ENCODE peak calls at places on chromosomes 12 and 14, in six cellular contexts. W is K562, O is HCT116, H is HepG2, S is GM12878, N is H1. Z is an unnamed sample.

GRCh38 chr12:4829161-4829792 is 80.4 kb upstream of the KCNA1 start:
- DNase-seq in W (no peak), O (no peak), H (no peak), S (peak), N (no peak), Z (no peak)

GRCh38 chr12:125292700-125293099 is 227.5 kb downstream of the AACS start:
- DNase-seq in W (peak), O (no peak), H (no peak), S (no peak), N (no peak), Z (no peak)

GRCh38 chr12:91620949-91621348 is 438.3 kb upstream of the DCN start:
- DNase-seq in W (no peak), O (no peak), H (no peak), S (no peak), N (no peak), Z (no peak)

GRCh38 chr12:46832084-46832704 is 6.4 kb upstream of the SLC38A4 start:
- DNase-seq in W (no peak), O (no peak), H (no peak), S (no peak), N (peak), Z (no peak)

GRCh38 chr12:114764516-114764915 is 80.5 kb upstream of the TBX3 start:
- DNase-seq in W (no peak), O (no peak), H (peak), S (no peak), N (no peak), Z (no peak)

GRCh38 chr12:114799574-114800487 is 115.9 kb upstream of the TBX3 start:
- DNase-seq in W (no peak), O (peak), H (peak), S (no peak), N (no peak), Z (no peak)

GRCh38 chr14:65098586-65098985 is 3.7 kb downstream of the MAX start:
- DNase-seq in W (no peak), O (no peak), H (no peak), S (peak), N (no peak), Z (no peak)

GRCh38 chr14:93113678-93114067 is 2.1 kb downstream of the ITPK1 start:
- DNase-seq in W (no peak), O (no peak), H (no peak), S (no peak), N (no peak), Z (no peak)

GRCh38 chr12:79143803-79144202 is 279.2 kb downstream of the SYT1 start:
- DNase-seq in W (no peak), O (no peak), H (no peak), S (no peak), N (no peak), Z (no peak)

GRCh38 chr12:117489671-117490070 is 128.2 kb upstream of the NOS1 start:
- DNase-seq in W (no peak), O (no peak), H (no peak), S (no peak), N (no peak), Z (no peak)

GRCh38 chr14:89748004-89748403 is 206.5 kb downstream of the EFCAB11 start:
- DNase-seq in W (no peak), O (no peak), H (no peak), S (no peak), N (no peak), Z (no peak)

GRCh38 chr14:92553456-92553855 is 39.9 kb downstream of the RIN3 start:
- DNase-seq in W (no peak), O (no peak), H (no peak), S (no peak), N (no peak), Z (no peak)

GRCh38 chr12:92898755-92899154 is 30.3 kb downstream of the EEA1 start:
- DNase-seq in W (no peak), O (no peak), H (no peak), S (no peak), N (no peak), Z (no peak)

GRCh38 chr14:103889313-103890051 is 38.8 kb upstream of the TDRD9 start:
- DNase-seq in W (peak), O (no peak), H (peak), S (no peak), N (no peak), Z (no peak)

GRCh38 chr12:104276192-104277131 is 27.1 kb upstream of the EID3 start:
- DNase-seq in W (no peak), O (no peak), H (no peak), S (no peak), N (no peak), Z (no peak)

GRCh38 chr14:87483651-87484260 is 509.2 kb downstream of the GALC start:
- DNase-seq in W (no peak), O (no peak), H (no peak), S (no peak), N (no peak), Z (no peak)

GRCh38 chr12:15350643-15351042 is 28.3 kb downstream of the PTPRO start:
- DNase-seq in W (no peak), O (no peak), H (no peak), S (no peak), N (no peak), Z (no peak)

GRCh38 chr14:65880507-65880906 is 468.0 kb downstream of the FUT8 start:
- DNase-seq in W (no peak), O (no peak), H (no peak), S (no peak), N (no peak), Z (no peak)

GRCh38 chr12:124259168-124260066 is 35.5 kb upstream of the RFLNA start:
- DNase-seq in W (peak), O (no peak), H (no peak), S (no peak), N (no peak), Z (no peak)

GRCh38 chr14:50658203-50658602 is 9.9 kb downstream of the SAV1 start:
- DNase-seq in W (no peak), O (no peak), H (no peak), S (no peak), N (no peak), Z (no peak)

GRCh38 chr12:26611598-26611997 is 221.4 kb downstream of the ITPR2 start:
- DNase-seq in W (no peak), O (no peak), H (no peak), S (no peak), N (no peak), Z (no peak)

GRCh38 chr14:89244720-89245119 is 172.3 kb downstream of the FOXN3 start:
- DNase-seq in W (no peak), O (no peak), H (no peak), S (no peak), N (no peak), Z (no peak)

GRCh38 chr14:93274055-93274806 is 58.6 kb downstream of the BTBD7 start:
- DNase-seq in W (no peak), O (no peak), H (no peak), S (no peak), N (no peak), Z (no peak)

GRCh38 chr12:110556705-110557104 is 26.4 kb downstream of the PPTC7 start:
- DNase-seq in W (no peak), O (no peak), H (no peak), S (no peak), N (no peak), Z (no peak)

GRCh38 chr14:91997492-91997891 is 42.4 kb downstream of the TRIP11 start:
- DNase-seq in W (peak), O (no peak), H (no peak), S (no peak), N (no peak), Z (no peak)

GRCh38 chr12:80829767-80830166 is 108.0 kb downstream of the LIN7A start:
- DNase-seq in W (no peak), O (no peak), H (no peak), S (no peak), N (no peak), Z (no peak)

GRCh38 chr12:72272731-72273498 is 745 bp downstream of the TRHDE start:
- DNase-seq in W (no peak), O (no peak), H (no peak), S (no peak), N (peak), Z (no peak)

GRCh38 chr12:88574278-88574677 is 6.0 kb downstream of the KITLG start:
- DNase-seq in W (no peak), O (no peak), H (no peak), S (no peak), N (no peak), Z (no peak)

GRCh38 chr12:108316153-108316892 is 22.8 kb downstream of the CMKLR1 start:
- DNase-seq in W (no peak), O (no peak), H (no peak), S (no peak), N (no peak), Z (peak)

DNA sequence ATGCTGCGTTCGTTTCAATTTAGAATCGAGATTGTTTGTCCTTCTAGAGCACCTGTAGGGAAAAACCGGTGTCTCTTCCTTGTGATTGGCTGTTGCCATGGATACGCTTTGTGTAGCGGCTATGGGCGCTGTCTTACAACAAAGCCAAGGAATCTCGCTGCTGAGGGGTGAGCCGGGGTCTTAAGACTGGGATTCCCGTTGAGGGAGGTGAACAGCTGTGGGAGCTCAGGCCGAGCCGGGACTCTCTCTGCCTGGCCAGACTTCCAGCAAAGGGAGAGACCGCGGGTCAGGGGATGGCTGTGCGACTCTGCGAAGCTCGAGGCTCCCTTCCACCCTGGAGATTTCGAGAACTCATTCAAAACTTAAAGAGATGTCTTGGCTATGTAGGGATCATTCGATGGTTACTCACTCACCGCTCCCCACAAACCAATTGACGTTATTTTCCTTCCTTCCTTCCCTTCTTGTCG is at the start of the genes LRRIQ1 and TSPAN19:
- DNase-seq in W (peak), O (peak), H (peak), S (peak), N (peak), Z (peak)
- H3K4me3 ChIP-seq in W (no peak), O (peak), H (peak), S (peak), N (peak), Z (peak)

DNA sequence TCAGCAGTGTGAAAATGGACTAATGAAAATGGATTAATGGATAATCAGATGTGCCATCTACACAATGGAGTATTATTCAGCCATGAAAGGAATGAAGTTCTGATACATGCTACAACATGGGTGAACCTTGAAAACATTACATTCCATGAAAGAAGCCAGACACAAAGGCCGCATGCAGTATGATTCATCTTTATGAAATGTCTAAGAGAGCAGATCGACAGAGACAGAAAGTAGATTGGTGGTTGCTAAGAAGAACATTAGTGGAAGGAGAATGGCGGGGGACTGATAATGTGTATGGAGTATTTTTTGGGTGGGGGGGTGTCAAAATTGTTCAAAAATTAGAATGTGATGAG is 47.3 kb downstream of the PRKAB1 start:
- DNase-seq in W (no peak), O (no peak), H (peak), S (no peak), N (no peak), Z (no peak)
- TF ChIP-seq YY1 in W (no peak), O (no peak), H (no peak), S (no peak), N (no peak), Z (no peak)

GRCh38 chr12:116392061-116392460 is 114.6 kb upstream of the MED13L start:
- DNase-seq in W (no peak), O (no peak), H (no peak), S (no peak), N (no peak), Z (no peak)
- TF ChIP-seq ZNF274 in W (no peak), O (no peak), H (no peak), S (no peak), N (no peak), Z (no peak)

GRCh38 chr12:6364037-6364360 is 11.4 kb downstream of the SCNN1A start:
- DNase-seq in W (no peak), O (no peak), H (no peak), S (no peak), N (no peak), Z (no peak)
- H3K4me3 ChIP-seq in W (peak), O (peak), H (peak), S (no peak), N (peak), Z (peak)

GRCh38 chr12:29991924-29992323 is 208.2 kb upstream of the TMTC1 start:
- DNase-seq in W (no peak), O (no peak), H (no peak), S (no peak), N (no peak), Z (no peak)

GRCh38 chr12:29992366-29992765 is 208.6 kb upstream of the TMTC1 start:
- DNase-seq in W (no peak), O (no peak), H (no peak), S (no peak), N (no peak), Z (no peak)

GRCh38 chr12:29990971-29991370 is 207.2 kb upstream of the TMTC1 start:
- DNase-seq in W (no peak), O (no peak), H (no peak), S (no peak), N (no peak), Z (no peak)
- TF ChIP-seq YY1 in W (no peak), O (no peak), H (no peak), S (no peak), N (no peak), Z (no peak)

GRCh38 chr14:24910408-24910986 is 139.4 kb downstream of the STXBP6 start:
- DNase-seq in W (no peak), O (no peak), H (peak), S (no peak), N (no peak), Z (no peak)

GRCh38 chr14:24904533-24904932 is 145.4 kb downstream of the STXBP6 start:
- DNase-seq in W (no peak), O (no peak), H (no peak), S (no peak), N (no peak), Z (no peak)

GRCh38 chr14:24909523-24910302 is 140.2 kb downstream of the STXBP6 start:
- DNase-seq in W (no peak), O (no peak), H (no peak), S (no peak), N (no peak), Z (no peak)

GRCh38 chr14:24911324-24912095 is 138.4 kb downstream of the STXBP6 start:
- DNase-seq in W (no peak), O (no peak), H (no peak), S (peak), N (no peak), Z (no peak)

GRCh38 chr14:24908592-24909236 is 141.2 kb downstream of the STXBP6 start:
- DNase-seq in W (no peak), O (no peak), H (peak), S (no peak), N (no peak), Z (no peak)
- TF ChIP-seq ZNF274 in W (no peak), O (no peak), H (no peak), S (no peak), N (no peak), Z (no peak)

GRCh38 chr14:105015242-105015641 is 5.6 kb downstream of the CDCA4 start:
- DNase-seq in W (no peak), O (no peak), H (no peak), S (no peak), N (no peak), Z (no peak)
- H3K4me3 ChIP-seq in W (peak), O (no peak), H (no peak), S (peak), N (no peak), Z (no peak)

GRCh38 chr14:99717682-99718013 is 33.5 kb downstream of the CYP46A1 start:
- DNase-seq in W (no peak), O (no peak), H (no peak), S (no peak), N (no peak), Z (no peak)

GRCh38 chr14:99716850-99717681 is 33.0 kb downstream of the CYP46A1 start:
- DNase-seq in W (no peak), O (no peak), H (no peak), S (no peak), N (no peak), Z (no peak)

GRCh38 chr14:99718031-99718810 is 34.1 kb downstream of the CYP46A1 start:
- DNase-seq in W (no peak), O (no peak), H (no peak), S (peak), N (no peak), Z (no peak)

GRCh38 chr14:99720941-99721791 is 37.1 kb downstream of the CYP46A1 start:
- DNase-seq in W (no peak), O (no peak), H (no peak), S (no peak), N (peak), Z (no peak)

DNA sequence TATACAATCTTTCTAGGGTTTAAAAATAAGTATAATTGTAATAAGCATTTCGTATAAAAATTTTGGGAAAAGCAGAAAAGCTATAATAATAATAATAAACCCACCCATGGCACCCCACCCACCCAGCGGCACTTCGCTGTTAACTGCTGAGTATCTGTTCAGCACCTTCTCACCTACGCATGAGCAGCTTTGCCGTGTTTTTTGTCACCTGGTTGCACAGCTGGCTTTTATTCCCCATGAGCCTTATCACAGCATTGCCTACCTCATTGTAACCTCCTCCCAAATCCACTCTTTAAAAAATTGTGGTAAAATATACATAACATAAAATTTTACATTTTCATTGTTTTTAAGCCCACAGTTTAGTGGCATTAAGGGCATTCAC is 34.7 kb downstream of the CYP46A1 start:
- DNase-seq in W (no peak), O (no peak), H (no peak), S (no peak), N (no peak), Z (no peak)
- TF ChIP-seq YY1 in W (no peak), O (no peak), H (no peak), S (no peak), N (no peak), Z (no peak)